ENCODE peak calls at places on chromosomes 2 and 18, in six cellular contexts. S is IMR-90, K is H9, A is trophoblast cell, P is H1, I is mesenchymal stem cell. O is an unnamed sample.
A peak's percentile ranks its signal among the peaks of the same experiment; 100 is the strongest.

GRCh38 chr18:59311631-59312030 is 6.8 kb downstream of the CPLX4 start:
- DNase-seq in S (peak; percentile 27), K (no peak), A (no peak), P (no peak), I (no peak), O (no peak)

GRCh38 chr2:177405029-177405692 is 12.6 kb downstream of the AGPS start:
- DNase-seq in S (peak; percentile 7), K (no peak), A (no peak), P (no peak), I (no peak), O (no peak)

GRCh38 chr2:1659951-1660565 is 84.3 kb downstream of the PXDN start:
- DNase-seq in S (no peak), K (peak; percentile 23), A (no peak), P (no peak), I (no peak), O (no peak)

GRCh38 chr18:23547306-23547705 is 39.0 kb downstream of the NPC1 start:
- DNase-seq in S (no peak), K (no peak), A (peak; percentile 80), P (no peak), I (no peak), O (no peak)

GRCh38 chr2:224786848-224787247 is 70.7 kb upstream of the CCDC195 start:
- DNase-seq in S (no peak), K (no peak), A (no peak), P (no peak), I (no peak), O (no peak)

GRCh38 chr18:23528580-23529472 is 25.5 kb downstream of the RMC1 start:
- DNase-seq in S (peak; percentile 26), K (no peak), A (no peak), P (no peak), I (peak; percentile 21), O (no peak)

GRCh38 chr2:197708331-197708730 is 3.2 kb downstream of the MARS2 start:
- DNase-seq in S (peak; percentile 80), K (no peak), A (peak; percentile 53), P (no peak), I (peak; percentile 49), O (no peak)

GRCh38 chr2:238868067-238868524 is 20.2 kb downstream of the TWIST2 start:
- DNase-seq in S (no peak), K (no peak), A (no peak), P (no peak), I (no peak), O (no peak)

GRCh38 chr18:23918395-23919032 is 96.0 kb upstream of the TTC39C start:
- DNase-seq in S (peak; percentile 56), K (peak; percentile 79), A (peak; percentile 61), P (peak; percentile 46), I (peak; percentile 64), O (peak; percentile 75)

GRCh38 chr2:34787341-34787740 is 1188.2 kb upstream of the FAM98A start:
- DNase-seq in S (no peak), K (no peak), A (peak; percentile 16), P (no peak), I (no peak), O (no peak)

GRCh38 chr2:160871953-160872352 is 288.3 kb upstream of the TANK start:
- DNase-seq in S (no peak), K (no peak), A (no peak), P (no peak), I (no peak), O (no peak)

GRCh38 chr18:22466608-22467390 is 49.1 kb upstream of the CTAGE1 start:
- DNase-seq in S (peak; percentile 89), K (no peak), A (peak; percentile 85), P (no peak), I (peak; percentile 91), O (no peak)

GRCh38 chr2:195092341-195092740 is 564.7 kb upstream of the SLC39A10 start:
- DNase-seq in S (no peak), K (peak; percentile 35), A (no peak), P (no peak), I (no peak), O (peak; percentile 6)

GRCh38 chr2:23941644-23942043 is 1.4 kb downstream of the UBXN2A start:
- DNase-seq in S (no peak), K (no peak), A (no peak), P (no peak), I (no peak), O (no peak)

GRCh38 chr2:2646312-2647051 is 315.4 kb upstream of the MYT1L start:
- DNase-seq in S (no peak), K (no peak), A (no peak), P (no peak), I (no peak), O (no peak)

GRCh38 chr18:48989304-48990284 is 38.8 kb upstream of the SMAD7 start:
- DNase-seq in S (peak; percentile 18), K (no peak), A (no peak), P (no peak), I (peak; percentile 48), O (no peak)
- H2AK5ac ChIP-seq in S (peak overlapping the region; percentile 35), K (no peak overlapping the region), A (peak overlapping the region; percentile 87), P (no peak overlapping the region), I (no peak overlapping the region), O (peak overlapping the region; percentile 20)

GRCh38 chr2:215144106-215144875 is 5.9 kb upstream of the ABCA12 start:
- DNase-seq in S (no peak), K (no peak), A (no peak), P (no peak), I (no peak), O (no peak)

GRCh38 chr2:215149060-215149459 is 10.6 kb upstream of the ABCA12 start:
- DNase-seq in S (no peak), K (no peak), A (no peak), P (no peak), I (no peak), O (no peak)

GRCh38 chr2:215145611-215146010 is 7.2 kb upstream of the ABCA12 start:
- DNase-seq in S (no peak), K (no peak), A (no peak), P (no peak), I (no peak), O (no peak)

GRCh38 chr2:215149894-215150293 is 11.5 kb upstream of the ABCA12 start:
- DNase-seq in S (no peak), K (no peak), A (no peak), P (no peak), I (no peak), O (no peak)
- H3K14ac ChIP-seq in S (no peak overlapping the region), K (no peak overlapping the region), A (no peak overlapping the region), P (no peak overlapping the region), I (no peak overlapping the region), O (no peak overlapping the region)

GRCh38 chr2:61905372-61906186 is at the start of gene COMMD1:
- DNase-seq in S (peak; percentile 60), K (peak; percentile 79), A (peak; percentile 58), P (no peak), I (peak; percentile 77), O (peak; percentile 57)
- H3K4ac ChIP-seq in S (peak within 1 kb of the TSS; percentile 96), K (no peak within 1 kb of the TSS), A (peak within 1 kb of the TSS; percentile 34), P (no peak within 1 kb of the TSS), I (peak within 1 kb of the TSS; percentile 3), O (no peak within 1 kb of the TSS)

GRCh38 chr2:109016376-109016775 is 27.4 kb upstream of the EDAR start:
- DNase-seq in S (no peak), K (no peak), A (no peak), P (no peak), I (no peak), O (no peak)
- H2AK5ac ChIP-seq in S (no peak overlapping the region), K (no peak overlapping the region), A (no peak overlapping the region), P (no peak overlapping the region), I (no peak overlapping the region), O (no peak overlapping the region)

GRCh38 chr2:19857806-19858205 is 44.0 kb downstream of the TTC32 start:
- DNase-seq in S (no peak), K (no peak), A (no peak), P (no peak), I (no peak), O (no peak)

GRCh38 chr2:19857100-19857499 is 44.7 kb downstream of the TTC32 start:
- DNase-seq in S (no peak), K (no peak), A (no peak), P (no peak), I (no peak), O (no peak)

GRCh38 chr2:19860022-19860421 is 41.8 kb downstream of the TTC32 start:
- DNase-seq in S (peak; percentile 85), K (no peak), A (no peak), P (no peak), I (no peak), O (no peak)

GRCh38 chr2:19861771-19862170 is 40.0 kb downstream of the TTC32 start:
- DNase-seq in S (peak; percentile 57), K (no peak), A (no peak), P (no peak), I (no peak), O (no peak)

GRCh38 chr2:19859565-19859964 is 42.2 kb downstream of the TTC32 start:
- DNase-seq in S (peak; percentile 93), K (no peak), A (no peak), P (no peak), I (no peak), O (no peak)
- H3K14ac ChIP-seq in S (peak overlapping the region; percentile 29), K (no peak overlapping the region), A (no peak overlapping the region), P (no peak overlapping the region), I (no peak overlapping the region), O (no peak overlapping the region)